ENCODE peak calls at places on chromosomes 13 and 19, in eight cellular contexts. S is neural progenitor cell, I is AG04450, Z is fibroblast of lung, A is breast epithelium, B is tibial artery, D is mucosa of descending colon, U is GM12878. M is an unnamed sample.

GRCh38 chr19:39546599-39546998 is 6.6 kb upstream of the EID2 start:
- DNase-seq in D (no peak), Z (no peak), S (no peak), A (no peak), B (no peak), U (no peak), I (no peak), M (no peak)

GRCh38 chr19:38319421-38320258 is at the start of gene KCNK6:
- DNase-seq in U (no peak), I (no peak), D (peak; percentile 89), S (peak; percentile 78), B (peak; percentile 72), Z (peak; percentile 35), A (no peak), M (no peak)

GRCh38 chr19:29528350-29528945 is 2.7 kb downstream of the VSTM2B start:
- DNase-seq in S (peak; percentile 95), Z (peak; percentile 60), U (peak; percentile 3), A (no peak), B (no peak), I (peak; percentile 7), D (no peak), M (no peak)

GRCh38 chr13:76512676-76513277 is 373.4 kb downstream of the KCTD12 start:
- DNase-seq in Z (peak; percentile 95), A (no peak), D (no peak), U (no peak), I (peak; percentile 78), S (no peak), B (no peak), M (no peak)

GRCh38 chr13:36769545-36769944 is 49.5 kb upstream of the RFXAP start:
- DNase-seq in A (no peak), S (no peak), U (no peak), D (no peak), Z (no peak), B (no peak), I (no peak), M (no peak)

GRCh38 chr13:21395953-21396352 is 63.1 kb downstream of the ZDHHC20 start:
- DNase-seq in A (no peak), U (no peak), B (no peak), Z (no peak), S (no peak), D (no peak), I (no peak), M (no peak)

GRCh38 chr13:99634672-99635071 is 133.4 kb downstream of the TM9SF2 start:
- DNase-seq in A (no peak), S (no peak), Z (no peak), D (no peak), U (no peak), B (no peak), I (no peak), M (no peak)

GRCh38 chr19:19480688-19481087 is 34.7 kb downstream of the TSSK6 start:
- DNase-seq in S (no peak), I (no peak), A (no peak), Z (peak; percentile 44), B (no peak), D (no peak), U (peak; percentile 39), M (no peak)

DNA sequence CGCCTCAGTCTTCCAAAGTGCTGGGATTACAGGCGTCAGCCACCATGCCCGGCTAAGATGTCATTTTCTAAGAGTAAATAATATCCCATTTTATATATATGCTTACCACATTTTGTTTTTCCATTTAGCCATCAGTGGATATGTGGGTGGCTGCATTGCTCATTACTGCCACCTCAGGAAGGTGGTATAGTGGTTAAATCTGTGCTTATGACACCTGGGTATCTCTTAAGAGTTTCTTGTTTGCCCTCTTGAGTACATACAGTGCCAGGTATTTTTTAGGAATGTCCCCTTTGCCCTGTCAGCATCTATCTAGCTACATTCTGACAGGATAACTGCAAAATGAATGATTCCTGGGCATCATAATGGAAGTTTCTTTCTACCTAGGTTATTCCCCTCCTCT is 14.6 kb downstream of the ZNF69 start:
- DNase-seq in I (no peak), S (no peak), A (no peak), D (no peak), B (no peak), Z (no peak), U (no peak), M (no peak)
- H3K9me3 ChIP-seq in I (peaks cover 53% of the 10 kb centered on the region), S (peaks cover 59% of the 10 kb centered on the region), A (peaks cover 88% of the 10 kb centered on the region), D (peaks cover 99% of the 10 kb centered on the region), B (peaks cover 79% of the 10 kb centered on the region), Z (peaks cover 4% of the 10 kb centered on the region), U (peaks cover 15% of the 10 kb centered on the region), M (peaks cover 19% of the 10 kb centered on the region)

GRCh38 chr19:24142771-24143170 is 55.8 kb downstream of the ZNF254 start:
- DNase-seq in Z (no peak), B (no peak), U (no peak), D (no peak), A (no peak), I (no peak), S (no peak), M (no peak)
- H3K9me3 ChIP-seq in Z (no peaks in the 10 kb centered on the region), B (peaks cover 33% of the 10 kb centered on the region), U (no peaks in the 10 kb centered on the region), D (peaks cover 88% of the 10 kb centered on the region), A (peaks cover 80% of the 10 kb centered on the region), I (peaks cover 31% of the 10 kb centered on the region), S (peaks cover 25% of the 10 kb centered on the region), M (no peaks in the 10 kb centered on the region)

DNA sequence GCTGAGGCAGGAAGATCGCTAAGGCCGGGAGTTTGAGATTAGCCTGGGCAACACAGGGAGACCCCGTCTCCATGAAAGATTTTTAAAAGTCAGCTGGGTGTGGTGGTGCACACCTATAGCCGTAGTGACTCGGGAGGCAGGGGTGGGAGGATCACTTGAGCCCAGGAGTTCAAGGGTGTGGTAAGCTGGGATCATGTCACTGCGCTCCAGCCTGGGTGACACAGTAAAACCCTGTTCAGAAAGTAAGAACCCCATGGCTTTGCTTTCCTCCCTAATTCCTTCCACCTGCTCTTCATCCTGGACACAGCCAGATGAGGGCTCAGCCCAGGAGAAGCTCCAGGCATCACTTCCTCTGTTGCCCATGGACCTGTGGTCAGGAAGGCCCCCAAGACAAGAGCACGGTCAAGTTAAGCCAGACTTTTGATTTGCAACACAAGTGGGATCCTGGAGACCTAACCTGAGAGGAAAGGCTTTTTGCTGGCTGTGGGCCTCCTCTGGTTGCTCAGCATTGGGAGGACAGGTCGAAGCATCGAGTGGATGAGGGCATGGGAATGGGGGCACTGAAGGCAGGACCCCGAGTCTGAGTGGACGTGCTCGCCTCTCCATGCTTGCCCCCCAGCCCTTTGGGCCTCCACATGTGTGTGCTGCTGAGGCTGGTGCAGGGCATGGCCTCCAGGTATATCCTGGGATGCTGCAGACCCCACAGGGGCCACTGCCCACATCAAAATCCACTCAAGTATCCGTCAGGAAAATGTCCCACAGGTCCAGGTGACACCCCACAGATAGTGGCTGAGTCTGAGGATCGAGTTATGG is 25.4 kb downstream of the TUBA3C start:
- DNase-seq in I (no peak), U (no peak), A (no peak), Z (no peak), B (no peak), S (no peak), D (no peak), M (no peak)
- H3K9me3 ChIP-seq in I (peaks cover 100% of the 10 kb centered on the region), U (no peaks in the 10 kb centered on the region), A (peaks cover 11% of the 10 kb centered on the region), Z (no peaks in the 10 kb centered on the region), B (no peaks in the 10 kb centered on the region), S (peaks cover 7% of the 10 kb centered on the region), D (peaks cover 79% of the 10 kb centered on the region), M (peaks cover 52% of the 10 kb centered on the region)

GRCh38 chr19:10796653-10797052 is 39.4 kb downstream of the TMED1 start:
- DNase-seq in S (no peak), U (no peak), I (no peak), Z (no peak), B (no peak), A (no peak), D (no peak), M (no peak)

GRCh38 chr19:10797541-10798256 is 38.3 kb downstream of the TMED1 start:
- DNase-seq in U (peak; percentile 74), B (no peak), I (no peak), A (no peak), D (no peak), S (no peak), Z (no peak), M (no peak)

GRCh38 chr19:10802479-10802878 is 33.5 kb downstream of the TMED1 start:
- DNase-seq in U (no peak), A (no peak), D (no peak), B (no peak), S (no peak), Z (no peak), I (no peak), M (no peak)

GRCh38 chr19:10800488-10800887 is 35.5 kb downstream of the TMED1 start:
- DNase-seq in I (no peak), S (no peak), B (no peak), D (no peak), A (no peak), U (no peak), Z (no peak), M (no peak)

DNA sequence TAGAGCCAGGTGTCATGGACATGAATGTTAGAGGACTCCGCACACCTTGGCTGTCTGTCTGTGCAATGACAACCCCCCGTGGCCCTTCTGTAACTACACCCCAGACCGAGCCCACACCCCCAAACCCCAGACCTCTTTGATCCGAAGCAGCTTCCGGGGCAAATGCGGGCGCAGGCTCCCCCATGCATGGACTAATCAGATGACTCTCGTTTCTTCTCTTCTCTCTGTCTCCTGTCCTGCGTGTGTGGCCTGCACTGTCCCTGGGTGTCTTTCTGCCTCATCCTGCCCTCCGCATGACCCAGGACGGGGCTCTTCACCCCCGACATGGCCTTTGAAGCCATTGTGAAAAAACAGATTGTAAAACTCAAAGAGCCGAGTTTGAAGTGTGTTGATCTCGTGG is 38.9 kb downstream of the TMED1 start:
- DNase-seq in S (no peak), I (no peak), U (no peak), A (no peak), D (no peak), Z (no peak), B (no peak), M (no peak)
- H3K9me3 ChIP-seq in S (no peaks in the 10 kb centered on the region), I (no peaks in the 10 kb centered on the region), U (no peaks in the 10 kb centered on the region), A (no peaks in the 10 kb centered on the region), D (no peaks in the 10 kb centered on the region), Z (no peaks in the 10 kb centered on the region), B (no peaks in the 10 kb centered on the region), M (no peaks in the 10 kb centered on the region)

GRCh38 chr19:36986601-36987000 is 70.5 kb downstream of the ZNF568 start:
- DNase-seq in U (no peak), I (no peak), S (no peak), B (no peak), D (no peak), A (no peak), Z (no peak), M (no peak)
- H3K9me3 ChIP-seq in U (no peaks in the 10 kb centered on the region), I (peaks cover 10% of the 10 kb centered on the region), S (peaks cover 8% of the 10 kb centered on the region), B (peaks cover 6% of the 10 kb centered on the region), D (peaks cover 60% of the 10 kb centered on the region), A (peaks cover 21% of the 10 kb centered on the region), Z (no peaks in the 10 kb centered on the region), M (no peaks in the 10 kb centered on the region)

GRCh38 chr19:10043286-10043927 is 30.1 kb downstream of the RDH8 start:
- DNase-seq in Z (peak; percentile 48), A (no peak), I (no peak), D (no peak), S (peak; percentile 56), U (no peak), B (no peak), M (no peak)
- H3K9me3 ChIP-seq in Z (peaks cover 3% of the 10 kb centered on the region), A (peaks cover 73% of the 10 kb centered on the region), I (peaks cover 48% of the 10 kb centered on the region), D (peaks cover 9% of the 10 kb centered on the region), S (peaks cover 17% of the 10 kb centered on the region), U (no peaks in the 10 kb centered on the region), B (peaks cover 56% of the 10 kb centered on the region), M (peaks cover 14% of the 10 kb centered on the region)

M was measured in iPS DF 6.9.